ENCODE peak calls at places on chromosome 19, in five cellular contexts. One of them, this sample, is unnamed. For H3K36me3, the result is how much of the 10 kb centered on the place peaks cover.

GRCh38 chr19:54209058-54209747 is 8.5 kb downstream of the RPS9 start:
- DNase-seq in transverse colon: no peak
- DNase-seq in SK-N-SH: peak
- DNase-seq in GM12878: no peak
- DNase-seq in Panc1: no peak
- DNase-seq in this sample: no peak

GRCh38 chr19:4717191-4717965 is 6.3 kb downstream of the DPP9 start:
- DNase-seq in transverse colon: no peak
- DNase-seq in GM12878: no peak
- DNase-seq in SK-N-SH: peak
- DNase-seq in Panc1: no peak
- DNase-seq in this sample: no peak

GRCh38 chr19:29630661-29631060 is 24.6 kb downstream of the POP4 start:
- DNase-seq in SK-N-SH: peak
- DNase-seq in transverse colon: no peak
- DNase-seq in GM12878: no peak
- DNase-seq in Panc1: no peak
- DNase-seq in this sample: no peak

GRCh38 chr19:16899566-16900075 is 10.8 kb downstream of the F2RL3 start:
- DNase-seq in Panc1: peak
- DNase-seq in GM12878: no peak
- DNase-seq in transverse colon: peak
- DNase-seq in SK-N-SH: peak
- DNase-seq in this sample: no peak

GRCh38 chr19:3366761-3367571 is 583 bp downstream of the NFIC start:
- DNase-seq in SK-N-SH: peak
- DNase-seq in GM12878: no peak
- DNase-seq in transverse colon: peak
- DNase-seq in Panc1: no peak
- DNase-seq in this sample: no peak

GRCh38 chr19:37217533-37217854 is 520 bp upstream of the ZNF383 start:
- DNase-seq in Panc1: no peak
- DNase-seq in GM12878: no peak
- DNase-seq in transverse colon: no peak
- DNase-seq in SK-N-SH: peak
- DNase-seq in this sample: no peak

GRCh38 chr19:52191374-52191773 is 1.5 kb downstream of the PPP2R1A start:
- DNase-seq in transverse colon: peak
- DNase-seq in GM12878: no peak
- DNase-seq in Panc1: no peak
- DNase-seq in SK-N-SH: no peak
- DNase-seq in this sample: no peak

GRCh38 chr19:56959211-56959610 is 118.7 kb upstream of the PEG3 start:
- DNase-seq in SK-N-SH: no peak
- DNase-seq in GM12878: no peak
- DNase-seq in Panc1: no peak
- DNase-seq in transverse colon: no peak
- DNase-seq in this sample: no peak

GRCh38 chr19:31943305-31943704 is 402.1 kb upstream of the ZNF507 start:
- DNase-seq in SK-N-SH: peak
- DNase-seq in Panc1: no peak
- DNase-seq in transverse colon: no peak
- DNase-seq in GM12878: no peak
- DNase-seq in this sample: no peak

GRCh38 chr19:52734340-52734892 is 428 bp downstream of the ZNF611 start:
- DNase-seq in Panc1: no peak
- DNase-seq in transverse colon: peak
- DNase-seq in GM12878: no peak
- DNase-seq in SK-N-SH: peak
- DNase-seq in this sample: no peak

GRCh38 chr19:5927439-5927821 is 13.4 kb downstream of the CAPS start:
- DNase-seq in Panc1: no peak
- DNase-seq in SK-N-SH: no peak
- DNase-seq in GM12878: peak
- DNase-seq in transverse colon: no peak
- DNase-seq in this sample: no peak

GRCh38 chr19:51398096-51398704 is 7.8 kb upstream of the C19orf84 start:
- DNase-seq in Panc1: no peak
- DNase-seq in SK-N-SH: peak
- DNase-seq in transverse colon: no peak
- DNase-seq in GM12878: no peak
- DNase-seq in this sample: no peak

GRCh38 chr19:39372941-39373340 is 18.0 kb downstream of the PAF1 start:
- DNase-seq in Panc1: no peak
- DNase-seq in transverse colon: no peak
- DNase-seq in SK-N-SH: no peak
- DNase-seq in GM12878: no peak
- DNase-seq in this sample: no peak

GRCh38 chr19:20388826-20389225 is 176.8 kb downstream of the ZNF737 start:
- DNase-seq in Panc1: no peak
- DNase-seq in GM12878: no peak
- DNase-seq in SK-N-SH: no peak
- DNase-seq in transverse colon: no peak
- DNase-seq in this sample: no peak

GRCh38 chr19:29645491-29645867 is 19.8 kb upstream of the PLEKHF1 start:
- DNase-seq in Panc1: no peak
- DNase-seq in SK-N-SH: no peak
- DNase-seq in GM12878: no peak
- DNase-seq in transverse colon: no peak
- DNase-seq in this sample: no peak

GRCh38 chr19:10294368-10294697 is 4.6 kb downstream of the ICAM5 start:
- DNase-seq in GM12878: no peak
- DNase-seq in SK-N-SH: no peak
- DNase-seq in Panc1: no peak
- DNase-seq in transverse colon: peak
- DNase-seq in this sample: no peak

GRCh38 chr19:42121666-42122069 is 10.6 kb downstream of the POU2F2 start:
- DNase-seq in GM12878: peak
- DNase-seq in SK-N-SH: no peak
- DNase-seq in transverse colon: peak
- DNase-seq in Panc1: no peak
- DNase-seq in this sample: no peak

GRCh38 chr19:54470991-54471782 is 1.9 kb downstream of the CDC42EP5 start:
- DNase-seq in Panc1: no peak
- DNase-seq in GM12878: no peak
- DNase-seq in transverse colon: peak
- DNase-seq in SK-N-SH: no peak
- DNase-seq in this sample: no peak

GRCh38 chr19:38015771-38016170 is 108.8 kb downstream of the SIPA1L3 start:
- DNase-seq in GM12878: no peak
- DNase-seq in Panc1: no peak
- DNase-seq in SK-N-SH: no peak
- DNase-seq in transverse colon: no peak
- DNase-seq in this sample: no peak

DNA sequence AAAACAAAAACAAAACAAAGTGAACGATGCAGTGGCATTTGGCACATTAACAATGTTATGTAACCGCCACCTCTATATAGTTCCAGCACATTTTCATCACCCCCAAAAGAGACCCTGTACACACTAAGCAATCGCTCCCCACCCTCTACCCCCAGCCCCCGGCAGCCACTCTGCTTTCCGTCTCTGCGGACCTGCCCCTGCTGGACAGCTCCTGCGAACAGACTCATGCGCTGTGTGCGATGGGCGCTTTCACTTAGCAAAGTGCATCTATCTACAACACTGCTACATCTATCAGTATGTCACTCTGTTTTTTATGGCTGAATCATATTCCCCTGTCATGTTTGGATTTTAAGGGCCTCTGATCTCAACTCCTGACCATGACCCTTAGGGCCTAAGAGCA is 25.1 kb upstream of the TMEM160 start:
- DNase-seq in GM12878: no peak
- DNase-seq in Panc1: no peak
- DNase-seq in transverse colon: no peak
- DNase-seq in SK-N-SH: no peak
- DNase-seq in this sample: no peak
- H3K36me3 ChIP-seq in GM12878: half or more
- H3K36me3 ChIP-seq in Panc1: under half
- H3K36me3 ChIP-seq in transverse colon: under half
- H3K36me3 ChIP-seq in SK-N-SH: half or more
- H3K36me3 ChIP-seq in this sample: under half

GRCh38 chr19:15264933-15265206 is 32.6 kb upstream of the EPHX3 start:
- DNase-seq in SK-N-SH: no peak
- DNase-seq in transverse colon: no peak
- DNase-seq in Panc1: no peak
- DNase-seq in GM12878: no peak
- DNase-seq in this sample: no peak
- TF ChIP-seq POLR2AphosphoS5 in SK-N-SH: no peak
- TF ChIP-seq POLR2AphosphoS5 in transverse colon: no peak
- TF ChIP-seq POLR2AphosphoS5 in Panc1: no peak
- TF ChIP-seq POLR2AphosphoS5 in GM12878: no peak
- TF ChIP-seq POLR2AphosphoS5 in this sample: no peak

GRCh38 chr19:1582201-1582600 is 10.5 kb downstream of the MBD3 start:
- DNase-seq in GM12878: no peak
- DNase-seq in transverse colon: no peak
- DNase-seq in Panc1: no peak
- DNase-seq in SK-N-SH: no peak
- DNase-seq in this sample: peak
- H3K36me3 ChIP-seq in GM12878: under half
- H3K36me3 ChIP-seq in transverse colon: under half
- H3K36me3 ChIP-seq in Panc1: under half
- H3K36me3 ChIP-seq in SK-N-SH: under half
- H3K36me3 ChIP-seq in this sample: under half

GRCh38 chr19:18869781-18870530 is 26.0 kb downstream of the CERS1 start:
- DNase-seq in SK-N-SH: no peak
- DNase-seq in transverse colon: no peak
- DNase-seq in Panc1: no peak
- DNase-seq in GM12878: no peak
- DNase-seq in this sample: no peak
- TF ChIP-seq POLR2AphosphoS5 in SK-N-SH: no peak
- TF ChIP-seq POLR2AphosphoS5 in transverse colon: no peak
- TF ChIP-seq POLR2AphosphoS5 in Panc1: no peak
- TF ChIP-seq POLR2AphosphoS5 in GM12878: no peak
- TF ChIP-seq POLR2AphosphoS5 in this sample: no peak

GRCh38 chr19:49654581-49654980 is 11.1 kb downstream of the IRF3 start:
- DNase-seq in transverse colon: no peak
- DNase-seq in Panc1: no peak
- DNase-seq in GM12878: no peak
- DNase-seq in SK-N-SH: no peak
- DNase-seq in this sample: no peak

GRCh38 chr19:49652723-49653465 is 10.9 kb downstream of the SCAF1 start:
- DNase-seq in GM12878: no peak
- DNase-seq in Panc1: no peak
- DNase-seq in transverse colon: no peak
- DNase-seq in SK-N-SH: no peak
- DNase-seq in this sample: no peak

GRCh38 chr19:49653466-49653806 is 11.4 kb downstream of the SCAF1 start:
- DNase-seq in transverse colon: no peak
- DNase-seq in Panc1: no peak
- DNase-seq in SK-N-SH: no peak
- DNase-seq in GM12878: no peak
- DNase-seq in this sample: no peak

GRCh38 chr19:49651029-49651825 is 9.2 kb downstream of the SCAF1 start:
- DNase-seq in SK-N-SH: no peak
- DNase-seq in transverse colon: no peak
- DNase-seq in Panc1: no peak
- DNase-seq in GM12878: no peak
- DNase-seq in this sample: no peak

DNA sequence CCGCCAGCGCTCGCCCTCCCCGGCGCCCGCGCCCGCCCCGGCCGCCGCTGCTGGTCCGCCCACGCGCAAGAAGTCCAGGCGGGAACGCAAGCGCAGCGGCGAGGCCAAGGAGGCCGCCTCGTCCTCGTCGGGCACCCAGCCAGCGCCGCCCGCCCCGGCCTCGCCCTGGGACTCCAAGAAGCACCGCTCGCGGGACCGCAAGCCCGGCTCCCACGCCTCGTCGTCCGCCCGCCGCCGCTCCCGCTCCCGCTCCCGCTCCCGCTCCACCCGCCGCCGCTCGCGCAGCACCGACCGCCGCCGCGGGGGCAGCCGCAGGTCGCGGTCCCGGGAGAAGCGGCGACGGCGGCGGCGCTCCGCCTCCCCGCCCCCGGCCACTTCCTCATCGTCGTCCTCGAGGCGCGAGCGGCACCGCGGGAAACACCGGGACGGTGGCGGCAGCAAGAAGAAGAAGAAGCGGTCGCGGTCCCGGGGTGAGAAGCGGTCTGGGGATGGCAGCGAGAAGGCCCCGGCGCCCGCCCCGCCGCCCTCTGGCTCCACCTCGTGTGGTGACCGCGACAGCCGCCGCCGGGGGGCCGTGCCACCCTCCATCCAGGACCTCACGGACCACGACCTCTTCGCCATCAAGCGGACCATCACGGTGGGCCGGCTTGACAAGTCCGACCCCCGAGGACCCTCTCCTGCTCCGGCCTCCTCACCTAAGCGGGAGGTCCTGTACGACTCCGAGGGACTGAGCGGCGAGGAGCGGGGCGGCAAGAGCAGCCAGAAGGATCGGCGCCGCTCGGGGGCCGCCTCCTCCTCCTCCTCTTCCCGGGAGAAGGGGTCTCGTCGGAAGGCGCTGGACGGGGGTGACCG is 10.1 kb downstream of the SCAF1 start:
- DNase-seq in SK-N-SH: no peak
- DNase-seq in Panc1: no peak
- DNase-seq in GM12878: no peak
- DNase-seq in transverse colon: no peak
- DNase-seq in this sample: no peak
- H3K36me3 ChIP-seq in SK-N-SH: half or more
- H3K36me3 ChIP-seq in Panc1: under half
- H3K36me3 ChIP-seq in GM12878: under half
- H3K36me3 ChIP-seq in transverse colon: under half
- H3K36me3 ChIP-seq in this sample: under half

DNA sequence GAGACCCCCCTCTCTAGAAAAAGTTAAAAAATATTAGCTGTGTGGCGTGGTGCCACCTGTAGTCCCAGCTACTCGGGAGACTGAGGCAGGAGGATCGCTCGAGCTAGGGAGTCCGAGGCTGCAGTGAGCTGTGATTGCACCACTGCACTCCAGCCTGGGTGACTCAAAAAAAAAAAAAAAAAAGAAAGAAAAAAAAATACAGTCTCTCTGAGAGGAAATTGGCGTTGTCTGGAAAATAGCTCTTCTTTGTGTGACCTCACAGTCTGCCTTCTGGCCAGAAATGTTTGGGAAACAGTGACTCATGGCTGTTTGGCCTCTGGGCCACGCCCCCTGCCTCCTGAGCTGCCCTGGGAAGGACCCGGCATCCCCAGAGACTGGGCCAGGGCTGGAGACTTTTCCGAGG is 10.7 kb downstream of the MARCHF2 start:
- DNase-seq in transverse colon: peak
- DNase-seq in Panc1: peak
- DNase-seq in SK-N-SH: peak
- DNase-seq in GM12878: no peak
- DNase-seq in this sample: peak
- TF ChIP-seq POLR2AphosphoS5 in transverse colon: peak
- TF ChIP-seq POLR2AphosphoS5 in Panc1: no peak
- TF ChIP-seq POLR2AphosphoS5 in SK-N-SH: no peak
- TF ChIP-seq POLR2AphosphoS5 in GM12878: no peak
- TF ChIP-seq POLR2AphosphoS5 in this sample: peak

This sample was measured in breast epithelium.